ENCODE peak calls at places on chromosomes 5 and 9, in seven cellular contexts. E is Right ventricle myocardium superior; V is activated naive CD4-positive, alpha-beta T cell treated with anti-CD3 and anti-CD28 coated beads, Interleukin-2, amount 10 ng/mL, durations not matched to agents 7 days and 5 days; L is hippocampal formation; J is Peyer's patch; W is heart right ventricle; M is HS-5. R is an unnamed sample.
A peak's percentile ranks its signal among the peaks of the same experiment; 100 is the strongest.

GRCh38 chr5:15203376-15203775 is 296.6 kb upstream of the FBXL7 start:
- DNase-seq in E (no peak), V (no peak), L (no peak), J (no peak), W (no peak), M (peak; percentile 67), R (no peak)

GRCh38 chr9:3628239-3628638 is 102.4 kb upstream of the RFX3 start:
- DNase-seq in E (no peak), V (no peak), L (no peak), J (no peak), W (no peak), M (no peak), R (no peak)

GRCh38 chr5:55679556-55679955 is 32.6 kb downstream of the SLC38A9 start:
- DNase-seq in E (no peak), V (no peak), L (no peak), J (no peak), W (no peak), M (no peak), R (no peak)

GRCh38 chr5:67033893-67034605 is 162.6 kb downstream of the CD180 start:
- DNase-seq in E (no peak), V (no peak), L (no peak), J (no peak), W (no peak), M (no peak), R (no peak)

GRCh38 chr5:139634028-139634325 is 14.2 kb upstream of the CXXC5 start:
- DNase-seq in E (no peak), V (no peak), L (no peak), J (no peak), W (no peak), M (no peak), R (no peak)

GRCh38 chr9:124835026-124835501 is 18.2 kb upstream of the WDR38 start:
- DNase-seq in E (peak; percentile 89), V (no peak), L (no peak), J (no peak), W (peak; percentile 89), M (no peak), R (peak; percentile 53)

GRCh38 chr5:181205735-181206401 is 872 bp upstream of the TRIM7 start:
- DNase-seq in E (peak; percentile 55), V (peak; percentile 43), L (no peak), J (no peak), W (no peak), M (no peak), R (no peak)

GRCh38 chr5:3584724-3585531 is 10.7 kb upstream of the IRX1 start:
- DNase-seq in E (no peak), V (no peak), L (no peak), J (no peak), W (no peak), M (no peak), R (no peak)

GRCh38 chr5:169789417-169789816 is 152.3 kb downstream of the DOCK2 start:
- DNase-seq in E (no peak), V (no peak), L (no peak), J (no peak), W (no peak), M (no peak), R (no peak)

GRCh38 chr5:137858223-137858916 is 9.3 kb upstream of the MYOT start:
- DNase-seq in E (no peak), V (no peak), L (peak; percentile 68), J (no peak), W (no peak), M (no peak), R (no peak)

GRCh38 chr9:128116104-128117083 is 11.1 kb downstream of the PTGES2 start:
- DNase-seq in E (peak; percentile 27), V (no peak), L (no peak), J (no peak), W (no peak), M (no peak), R (no peak)

GRCh38 chr9:129669141-129669718 is 3.8 kb downstream of the PRRX2 start:
- DNase-seq in E (no peak), V (no peak), L (no peak), J (no peak), W (no peak), M (no peak), R (peak; percentile 44)

GRCh38 chr9:22050924-22051323 is 41.8 kb upstream of the CDKN2B start:
- DNase-seq in E (no peak), V (peak; percentile 54), L (no peak), J (peak; percentile 19), W (no peak), M (no peak), R (no peak)

GRCh38 chr9:132797861-132798659 is 80.0 kb downstream of the AK8 start:
- DNase-seq in E (no peak), V (no peak), L (no peak), J (no peak), W (no peak), M (no peak), R (no peak)

GRCh38 chr9:77092536-77092935 is 73.1 kb downstream of the FOXB2 start:
- DNase-seq in E (no peak), V (no peak), L (no peak), J (no peak), W (no peak), M (no peak), R (no peak)

GRCh38 chr5:145510769-145511168 is 324.4 kb downstream of the PRELID2 start:
- DNase-seq in E (no peak), V (no peak), L (no peak), J (no peak), W (no peak), M (no peak), R (no peak)

GRCh38 chr9:17453751-17454150 is 125.1 kb upstream of the SH3GL2 start:
- DNase-seq in E (no peak), V (no peak), L (no peak), J (no peak), W (no peak), M (no peak), R (no peak)

GRCh38 chr9:23683021-23683431 is 143.0 kb downstream of the ELAVL2 start:
- DNase-seq in E (no peak), V (no peak), L (no peak), J (no peak), W (no peak), M (no peak), R (no peak)

GRCh38 chr5:143101740-143102386 is 301.6 kb downstream of the NR3C1 start:
- DNase-seq in E (no peak), V (no peak), L (no peak), J (no peak), W (peak; percentile 18), M (no peak), R (no peak)

GRCh38 chr9:101536938-101537337 is 3.3 kb downstream of the RNF20 start:
- DNase-seq in E (no peak), V (peak; percentile 53), L (no peak), J (no peak), W (no peak), M (no peak), R (no peak)

GRCh38 chr9:70340572-70340971 is 73.9 kb downstream of the KLF9 start:
- DNase-seq in E (no peak), V (no peak), L (peak; percentile 64), J (no peak), W (no peak), M (no peak), R (no peak)

GRCh38 chr9:113509463-113509862 is 45.9 kb downstream of the RGS3 start:
- DNase-seq in E (no peak), V (no peak), L (no peak), J (no peak), W (no peak), M (no peak), R (peak; percentile 18)

GRCh38 chr5:41736641-41737040 is 133.6 kb downstream of the OXCT1 start:
- DNase-seq in E (no peak), V (no peak), L (no peak), J (no peak), W (no peak), M (no peak), R (peak; percentile 30)

GRCh38 chr5:91651704-91652103 is 268.6 kb upstream of the ARRDC3 start:
- DNase-seq in E (no peak), V (no peak), L (no peak), J (no peak), W (peak; percentile 8), M (no peak), R (no peak)

GRCh38 chr5:141870871-141871270 is 7.3 kb downstream of the PCDH1 start:
- DNase-seq in E (no peak), V (no peak), L (no peak), J (no peak), W (no peak), M (no peak), R (no peak)

GRCh38 chr5:91373600-91373999 is 9.5 kb downstream of the ARRDC3 start:
- DNase-seq in E (no peak), V (no peak), L (no peak), J (no peak), W (no peak), M (no peak), R (no peak)

GRCh38 chr9:35867538-35867937 is 2.7 kb downstream of the OR13J1 start:
- DNase-seq in E (no peak), V (no peak), L (no peak), J (no peak), W (no peak), M (no peak), R (no peak)

GRCh38 chr5:93226202-93226735 is 354.8 kb downstream of the NR2F1-AS1 start:
- DNase-seq in E (no peak), V (no peak), L (no peak), J (no peak), W (no peak), M (no peak), R (no peak)

GRCh38 chr9:135898634-135899407 is 8.5 kb downstream of the CAMSAP1 start:
- DNase-seq in E (no peak), V (no peak), L (no peak), J (no peak), W (no peak), M (peak; percentile 74), R (no peak)

GRCh38 chr9:93346240-93347112 is 105.0 kb upstream of the FAM120A start:
- DNase-seq in E (no peak), V (peak; percentile 24), L (no peak), J (no peak), W (peak; percentile 25), M (no peak), R (no peak)

GRCh38 chr5:84265739-84266464 is 118.8 kb downstream of the EDIL3 start:
- DNase-seq in E (no peak), V (no peak), L (no peak), J (no peak), W (no peak), M (no peak), R (no peak)

GRCh38 chr5:172816887-172817418 is 17.1 kb upstream of the ERGIC1 start:
- DNase-seq in E (no peak), V (no peak), L (no peak), J (no peak), W (no peak), M (no peak), R (peak; percentile 62)

GRCh38 chr9:124013263-124014211 is 2.0 kb downstream of the LHX2 start:
- DNase-seq in E (no peak), V (no peak), L (no peak), J (no peak), W (no peak), M (no peak), R (no peak)

GRCh38 chr5:96885518-96886338 is 9.4 kb downstream of the ERAP2 start:
- DNase-seq in E (no peak), V (peak; percentile 62), L (no peak), J (peak; percentile 48), W (no peak), M (no peak), R (no peak)

GRCh38 chr9:96651626-96652025 is 3.5 kb downstream of the PRXL2C start:
- DNase-seq in E (no peak), V (no peak), L (peak; percentile 5), J (no peak), W (no peak), M (no peak), R (no peak)